ENCODE peak calls at places on chromosome 7, in ten cellular contexts. F, R, V, Q, I, W, G, X, A and E are unnamed samples.

GRCh38 chr7:152333134-152333533 is 102.7 kb downstream of the KMT2C start:
- DNase-seq in F (no peak), R (no peak), V (no peak), Q (no peak), I (no peak), W (no peak), G (no peak), X (no peak), A (no peak), E (no peak)

GRCh38 chr7:117230276-117231046 is 92.4 kb downstream of the WNT2 start:
- DNase-seq in F (no peak), R (no peak), V (no peak), Q (no peak), I (peak; percentile 74), W (no peak), G (no peak), X (no peak), A (no peak), E (no peak)

GRCh38 chr7:19772858-19773337 is 519 bp downstream of the TMEM196 start:
- DNase-seq in F (peak; percentile 37), R (no peak), V (no peak), Q (peak; percentile 40), I (peak; percentile 59), W (peak; percentile 41), G (no peak), X (no peak), A (no peak), E (no peak)

GRCh38 chr7:47501406-47501805 is 80.5 kb downstream of the TNS3 start:
- DNase-seq in F (no peak), R (no peak), V (no peak), Q (no peak), I (peak; percentile 73), W (no peak), G (no peak), X (no peak), A (no peak), E (no peak)

GRCh38 chr7:149879271-149879711 is 5.5 kb downstream of the ATP6V0E2 start:
- DNase-seq in F (no peak), R (no peak), V (peak; percentile 31), Q (peak; percentile 17), I (no peak), W (no peak), G (no peak), X (no peak), A (no peak), E (no peak)

GRCh38 chr7:82445226-82445625 is 1.6 kb upstream of the CACNA2D1 start:
- DNase-seq in F (no peak), R (no peak), V (no peak), Q (no peak), I (no peak), W (no peak), G (no peak), X (no peak), A (no peak), E (no peak)

GRCh38 chr7:24035653-24036414 is 248.2 kb upstream of the NPY start:
- DNase-seq in F (no peak), R (no peak), V (no peak), Q (no peak), I (peak; percentile 12), W (no peak), G (no peak), X (no peak), A (no peak), E (no peak)

GRCh38 chr7:91892821-91893340 is 12.4 kb upstream of the MTERF1 start:
- DNase-seq in F (no peak), R (no peak), V (no peak), Q (no peak), I (peak; percentile 54), W (no peak), G (peak; percentile 21), X (no peak), A (no peak), E (no peak)

GRCh38 chr7:2844153-2845077 is at the start of gene GNA12:
- DNase-seq in F (peak; percentile 100), R (peak; percentile 98), V (peak; percentile 99), Q (peak; percentile 99), I (peak; percentile 99), W (peak; percentile 99), G (peak; percentile 97), X (peak; percentile 99), A (peak; percentile 99), E (peak; percentile 97)

GRCh38 chr7:27775772-27776171 is 35.8 kb downstream of the TAX1BP1 start:
- DNase-seq in F (no peak), R (no peak), V (no peak), Q (no peak), I (no peak), W (no peak), G (no peak), X (no peak), A (no peak), E (no peak)

DNA sequence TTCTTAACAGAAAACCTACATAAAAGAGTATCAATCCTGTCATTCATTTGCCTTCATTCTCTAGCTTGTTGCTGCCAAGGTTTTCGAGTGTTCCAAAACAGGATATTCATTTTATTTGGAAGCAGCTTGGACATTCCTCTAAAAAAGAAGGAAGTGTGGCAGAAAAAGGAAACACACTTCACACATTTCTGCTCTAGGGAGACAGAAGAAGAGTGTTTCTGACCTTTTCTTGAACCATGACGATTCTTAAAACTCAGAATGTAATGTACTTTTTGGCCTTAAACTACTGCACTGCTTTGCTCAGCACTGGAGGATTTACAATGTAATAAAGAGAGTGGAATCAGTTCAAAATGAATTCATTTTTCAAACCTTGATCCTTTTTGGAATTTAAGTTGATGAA is 81.3 kb downstream of the SEMA3A start:
- DNase-seq in F (peak; percentile 84), R (no peak), V (no peak), Q (no peak), I (peak; percentile 9), W (no peak), G (no peak), X (no peak), A (no peak), E (no peak)
- H3K4me1 ChIP-seq in F (peaks cover 25% of the 10 kb centered on the region), R (no peaks in the 10 kb centered on the region), V (peaks cover 26% of the 10 kb centered on the region), Q (peaks cover 22% of the 10 kb centered on the region), I (peaks cover 18% of the 10 kb centered on the region), W (no peaks in the 10 kb centered on the region), G (no peaks in the 10 kb centered on the region), X (no peaks in the 10 kb centered on the region), A (no peaks in the 10 kb centered on the region), E (no peaks in the 10 kb centered on the region)

GRCh38 chr7:601573-602340 is 82.1 kb upstream of the PDGFA start:
- DNase-seq in F (peak; percentile 49), R (peak; percentile 93), V (peak; percentile 80), Q (no peak), I (peak; percentile 37), W (peak; percentile 90), G (no peak), X (peak; percentile 65), A (peak; percentile 88), E (no peak)

GRCh38 chr7:603152-603941 is 83.7 kb upstream of the PDGFA start:
- DNase-seq in F (no peak), R (peak; percentile 76), V (peak; percentile 32), Q (no peak), I (no peak), W (no peak), G (no peak), X (no peak), A (no peak), E (no peak)

GRCh38 chr7:604038-604883 is 84.6 kb upstream of the PDGFA start:
- DNase-seq in F (peak; percentile 93), R (peak; percentile 97), V (peak; percentile 89), Q (no peak), I (peak; percentile 18), W (peak; percentile 92), G (no peak), X (peak; percentile 90), A (peak; percentile 96), E (peak; percentile 68)

GRCh38 chr7:600935-601334 is 81.3 kb upstream of the PDGFA start:
- DNase-seq in F (no peak), R (peak; percentile 82), V (peak; percentile 51), Q (no peak), I (no peak), W (no peak), G (no peak), X (no peak), A (peak; percentile 88), E (no peak)

GRCh38 chr7:602341-603141 is 82.9 kb upstream of the PDGFA start:
- DNase-seq in F (no peak), R (peak; percentile 86), V (peak; percentile 69), Q (no peak), I (peak; percentile 17), W (peak; percentile 88), G (no peak), X (no peak), A (peak; percentile 77), E (no peak)
- H3K4me1 ChIP-seq in F (peaks cover 44% of the 10 kb centered on the region), R (peaks cover 39% of the 10 kb centered on the region), V (peaks cover 40% of the 10 kb centered on the region), Q (peaks cover 6% of the 10 kb centered on the region), I (no peaks in the 10 kb centered on the region), W (peaks cover 40% of the 10 kb centered on the region), G (no peaks in the 10 kb centered on the region), X (peaks cover 49% of the 10 kb centered on the region), A (peaks cover 59% of the 10 kb centered on the region), E (peaks cover 21% of the 10 kb centered on the region)

GRCh38 chr7:70017371-70017770 is 419.1 kb downstream of the AUTS2 start:
- DNase-seq in F (no peak), R (no peak), V (no peak), Q (no peak), I (no peak), W (no peak), G (no peak), X (no peak), A (no peak), E (no peak)

GRCh38 chr7:70016044-70016770 is 417.9 kb downstream of the AUTS2 start:
- DNase-seq in F (no peak), R (no peak), V (no peak), Q (no peak), I (no peak), W (no peak), G (no peak), X (no peak), A (no peak), E (no peak)

GRCh38 chr7:70015353-70015752 is 417.1 kb downstream of the AUTS2 start:
- DNase-seq in F (no peak), R (no peak), V (no peak), Q (no peak), I (no peak), W (no peak), G (no peak), X (no peak), A (no peak), E (no peak)

GRCh38 chr7:70014472-70015232 is 416.4 kb downstream of the AUTS2 start:
- DNase-seq in F (no peak), R (no peak), V (no peak), Q (no peak), I (no peak), W (no peak), G (no peak), X (no peak), A (no peak), E (no peak)

DNA sequence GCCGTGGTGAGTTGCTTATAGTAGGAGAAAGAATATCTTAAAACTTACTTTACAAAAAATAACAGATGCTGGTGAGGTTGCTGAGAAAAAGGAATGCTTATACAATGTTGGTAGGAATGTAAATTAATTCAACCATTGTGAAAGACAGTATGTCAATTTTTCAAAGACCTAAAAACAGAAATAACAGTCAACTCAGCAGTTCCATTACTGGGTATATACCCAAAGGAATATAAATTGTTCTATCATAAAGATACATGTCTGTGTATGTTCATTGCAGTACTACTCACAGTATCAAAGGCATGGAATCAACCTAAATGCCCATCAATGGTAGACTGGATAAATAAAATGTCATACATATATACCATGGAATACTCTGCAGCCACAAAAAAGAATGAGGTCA is 420.4 kb downstream of the AUTS2 start:
- DNase-seq in F (no peak), R (no peak), V (no peak), Q (no peak), I (no peak), W (no peak), G (no peak), X (no peak), A (no peak), E (no peak)
- H3K4me1 ChIP-seq in F (no peaks in the 10 kb centered on the region), R (no peaks in the 10 kb centered on the region), V (peaks cover 10% of the 10 kb centered on the region), Q (peaks cover 4% of the 10 kb centered on the region), I (no peaks in the 10 kb centered on the region), W (no peaks in the 10 kb centered on the region), G (no peaks in the 10 kb centered on the region), X (no peaks in the 10 kb centered on the region), A (no peaks in the 10 kb centered on the region), E (no peaks in the 10 kb centered on the region)

GRCh38 chr7:159008417-159008816 is 136.2 kb downstream of the VIPR2 start:
- DNase-seq in F (no peak), R (no peak), V (peak; percentile 42), Q (no peak), I (no peak), W (no peak), G (no peak), X (no peak), A (no peak), E (no peak)
- H3K4me1 ChIP-seq in F (no peaks in the 10 kb centered on the region), R (no peaks in the 10 kb centered on the region), V (peaks cover 15% of the 10 kb centered on the region), Q (no peaks in the 10 kb centered on the region), I (no peaks in the 10 kb centered on the region), W (peaks cover 13% of the 10 kb centered on the region), G (no peaks in the 10 kb centered on the region), X (no peaks in the 10 kb centered on the region), A (peaks cover 33% of the 10 kb centered on the region), E (peaks cover 11% of the 10 kb centered on the region)